ENCODE peak calls at places on chromosomes 5 and 9, in six cellular contexts. F is ovary, O is stomach, E is A549, I is H1, C is K562. J is an unnamed sample. For H3K4me1, the result is how much of the 10 kb centered on the place peaks cover.

GRCh38 chr9:124493794-124494479 is 13.3 kb downstream of the NR5A1 start:
- DNase-seq in E (no peak), F (no peak), I (no peak), O (no peak), C (no peak), J (no peak)

GRCh38 chr5:176406436-176407052 is 9.8 kb downstream of the CLTB start:
- DNase-seq in I (no peak), O (no peak), C (no peak), E (no peak), F (no peak), J (no peak)

GRCh38 chr5:82886911-82887310 is 190.3 kb downstream of the TMEM167A start:
- DNase-seq in I (no peak), F (no peak), O (no peak), E (no peak), C (no peak), J (no peak)

GRCh38 chr5:173660481-173661280 is 44.2 kb upstream of the BOD1 start:
- DNase-seq in E (no peak), I (no peak), C (no peak), O (peak), F (no peak), J (no peak)

GRCh38 chr5:115369430-115370144 is 73.1 kb upstream of the CCDC112 start:
- DNase-seq in F (no peak), O (no peak), E (no peak), I (peak), C (no peak), J (no peak)

GRCh38 chr9:76756273-76756650 is 8.0 kb upstream of the PCA3 start:
- DNase-seq in E (peak), I (peak), C (no peak), F (no peak), O (no peak), J (peak)

GRCh38 chr9:38435526-38435925 is 11.3 kb upstream of the IGFBPL1 start:
- DNase-seq in O (no peak), F (no peak), C (no peak), I (no peak), E (no peak), J (no peak)

GRCh38 chr5:35651002-35651756 is 33.5 kb downstream of the SPEF2 start:
- DNase-seq in E (peak), F (no peak), C (no peak), O (peak), I (peak), J (no peak)

GRCh38 chr9:86096382-86096781 is 3.0 kb downstream of the GOLM1 start:
- DNase-seq in I (no peak), O (no peak), F (no peak), E (no peak), C (no peak), J (no peak)

GRCh38 chr9:86097510-86098224 is 1.7 kb downstream of the GOLM1 start:
- DNase-seq in F (no peak), O (no peak), E (no peak), C (no peak), I (no peak), J (no peak)

GRCh38 chr9:86091477-86091876 is 7.9 kb downstream of the GOLM1 start:
- DNase-seq in F (no peak), C (no peak), E (no peak), O (no peak), I (no peak), J (no peak)

GRCh38 chr9:86098793-86099694 is at the start of gene GOLM1:
- DNase-seq in C (peak), I (peak), F (peak), E (peak), O (peak), J (no peak)

GRCh38 chr9:86093788-86094555 is 5.4 kb downstream of the GOLM1 start:
- DNase-seq in C (no peak), O (peak), F (no peak), I (no peak), E (peak), J (no peak)
- TF ChIP-seq EP300 in C (no peak), O (no peak), F (no peak), I (no peak), E (no peak), J (no peak)

GRCh38 chr5:54541823-54542783 is 24.5 kb downstream of the SNX18 start:
- DNase-seq in O (peak), F (no peak), E (no peak), I (no peak), C (no peak), J (peak)

GRCh38 chr5:54537720-54538119 is 20.2 kb downstream of the SNX18 start:
- DNase-seq in F (no peak), I (no peak), O (no peak), E (no peak), C (no peak), J (peak)

GRCh38 chr5:54538156-54538555 is 20.6 kb downstream of the SNX18 start:
- DNase-seq in O (no peak), C (no peak), I (no peak), F (no peak), E (no peak), J (no peak)

GRCh38 chr5:54540286-54540685 is 22.7 kb downstream of the SNX18 start:
- DNase-seq in C (no peak), E (no peak), I (no peak), F (no peak), O (no peak), J (peak)

GRCh38 chr5:54539001-54539400 is 21.4 kb downstream of the SNX18 start:
- DNase-seq in F (no peak), O (no peak), E (no peak), I (no peak), C (no peak), J (no peak)
- H3K4me1 ChIP-seq in F (under half), O (half or more), E (under half), I (under half), C (under half), J (under half)

GRCh38 chr5:72281764-72282499 is 38.1 kb downstream of the MRPS27 start:
- DNase-seq in O (no peak), I (no peak), C (peak), F (no peak), E (peak), J (no peak)
- TF ChIP-seq EP300 in O (no peak), I (no peak), C (peak), F (no peak), E (no peak), J (no peak)

GRCh38 chr5:119313876-119314605 is 41.8 kb upstream of the TNFAIP8 start:
- DNase-seq in E (no peak), F (no peak), C (no peak), I (no peak), O (no peak), J (no peak)

GRCh38 chr5:119313207-119313606 is 42.6 kb upstream of the TNFAIP8 start:
- DNase-seq in I (no peak), C (no peak), E (no peak), F (no peak), O (no peak), J (no peak)

GRCh38 chr5:119311688-119312087 is 44.1 kb upstream of the TNFAIP8 start:
- DNase-seq in F (no peak), C (no peak), O (no peak), E (no peak), I (no peak), J (no peak)

GRCh38 chr5:119309290-119309818 is 46.5 kb upstream of the TNFAIP8 start:
- DNase-seq in O (no peak), C (no peak), F (no peak), I (no peak), E (no peak), J (no peak)

GRCh38 chr5:119312403-119312802 is 43.4 kb upstream of the TNFAIP8 start:
- DNase-seq in I (no peak), O (no peak), F (no peak), C (no peak), E (no peak), J (no peak)
- H3K4me1 ChIP-seq in I (under half), O (half or more), F (under half), C (under half), E (under half), J (under half)

GRCh38 chr9:129835128-129835859 is at the start of the genes C9orf78 and USP20:
- DNase-seq in C (peak), I (peak), O (peak), E (peak), F (peak), J (peak)
- TF ChIP-seq EP300 in C (peak), I (peak), O (no peak), E (no peak), F (no peak), J (no peak)

GRCh38 chr5:56854920-56855319 is 39.6 kb downstream of the MAP3K1 start:
- DNase-seq in I (no peak), E (no peak), F (no peak), C (no peak), O (no peak), J (no peak)
- H3K4me1 ChIP-seq in I (under half), E (under half), F (under half), C (under half), O (half or more), J (under half)

GRCh38 chr5:132963175-132964104 is at the start of gene AFF4:
- DNase-seq in E (peak), C (peak), O (peak), I (peak), F (peak), J (peak)
- TF ChIP-seq EP300 in E (no peak), C (peak), O (no peak), I (peak), F (no peak), J (no peak)

GRCh38 chr9:136543830-136544548 is 1.9 kb downstream of the NOTCH1 start:
- DNase-seq in O (no peak), F (no peak), I (no peak), E (no peak), C (no peak), J (no peak)
- H3K4me1 ChIP-seq in O (half or more), F (under half), I (under half), E (under half), C (half or more), J (half or more)

DNA sequence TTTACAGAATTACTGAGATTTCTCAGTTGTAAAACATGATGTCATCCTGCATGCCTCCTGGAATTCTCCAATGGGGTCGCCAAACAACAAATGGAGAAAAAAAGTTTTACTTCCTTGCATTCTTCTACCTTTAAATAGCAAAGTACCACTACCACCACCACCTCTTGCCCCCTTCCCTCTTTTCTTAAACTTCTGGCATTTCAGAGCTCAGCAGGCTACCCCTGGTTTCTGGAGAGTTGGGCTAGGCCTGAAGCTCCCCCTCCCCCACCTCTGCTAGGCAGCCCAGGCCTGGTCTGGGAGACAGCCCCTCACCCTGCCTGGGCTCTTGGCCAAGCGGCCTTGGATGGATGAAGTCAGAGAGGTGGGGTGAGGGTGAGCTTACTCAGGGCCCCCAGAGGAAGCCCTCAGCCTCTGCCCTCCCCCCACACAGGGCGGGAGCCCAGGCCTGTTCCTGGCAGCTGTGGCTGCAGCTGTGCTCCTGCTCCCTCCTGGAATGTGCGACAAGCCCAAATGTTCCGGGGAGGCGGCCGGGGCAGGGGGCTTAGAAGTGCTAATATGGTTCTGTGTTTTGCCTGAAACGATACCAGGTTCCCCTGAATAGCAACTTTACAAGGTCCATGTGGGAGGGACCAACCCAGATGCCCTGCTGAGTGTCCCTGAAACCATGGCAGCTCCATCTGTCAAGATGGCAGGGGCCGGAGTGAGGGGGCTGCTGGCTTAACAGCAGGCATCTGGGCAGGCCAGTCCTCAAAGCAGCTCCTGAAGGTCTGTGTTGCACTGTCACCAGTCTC is 5.9 kb upstream of the CCIN start:
- DNase-seq in C (no peak), I (peak), E (peak), F (peak), O (no peak), J (no peak)
- TF ChIP-seq EP300 in C (no peak), I (peak), E (no peak), F (no peak), O (no peak), J (no peak)

J was measured in esophagus muscularis mucosa.